ENCODE peak calls at places on chromosomes 5 and 9, in ten cellular contexts. K is stomach, U is psoas muscle, B is PC-9, Q is mesendoderm, F is lower leg skin, N is SK-N-SH, J is sigmoid colon, H is fibroblast of pulmonary artery, R is uterus. L is an unnamed sample.

GRCh38 chr9:28810375-28811075 is 1237.2 kb upstream of the C9orf72 start:
- DNase-seq in K (no peak), U (no peak), B (no peak), Q (peak; percentile 25), F (no peak), N (no peak), J (no peak), H (peak; percentile 44), R (no peak), L (no peak)

GRCh38 chr5:149072376-149072775 is 9.5 kb upstream of the SH3TC2 start:
- DNase-seq in K (no peak), U (no peak), B (no peak), Q (no peak), F (no peak), N (no peak), J (no peak), H (no peak), R (no peak), L (no peak)

GRCh38 chr5:90640484-90641059 is 82.0 kb downstream of the ADGRV1 start:
- DNase-seq in K (no peak), U (no peak), B (no peak), Q (no peak), F (no peak), N (no peak), J (no peak), H (no peak), R (no peak), L (no peak)

GRCh38 chr5:131814990-131815389 is 18.2 kb upstream of the FNIP1 start:
- DNase-seq in K (no peak), U (no peak), B (peak; percentile 85), Q (peak; percentile 93), F (no peak), N (no peak), J (no peak), H (peak; percentile 92), R (no peak), L (no peak)

GRCh38 chr9:82363236-82363635 is 374.7 kb downstream of the SPATA31D1 start:
- DNase-seq in K (no peak), U (no peak), B (no peak), Q (peak; percentile 46), F (no peak), N (no peak), J (no peak), H (no peak), R (no peak), L (no peak)

GRCh38 chr9:4839470-4839912 is 46.7 kb downstream of the RCL1 start:
- DNase-seq in K (no peak), U (no peak), B (no peak), Q (no peak), F (no peak), N (no peak), J (no peak), H (peak; percentile 32), R (no peak), L (no peak)

GRCh38 chr5:117084052-117084451 is 509.4 kb upstream of the SEMA6A start:
- DNase-seq in K (no peak), U (no peak), B (no peak), Q (peak; percentile 68), F (no peak), N (no peak), J (no peak), H (no peak), R (no peak), L (no peak)

GRCh38 chr5:151551985-151552384 is 39.1 kb downstream of the FAT2 start:
- DNase-seq in K (no peak), U (no peak), B (no peak), Q (no peak), F (no peak), N (no peak), J (no peak), H (no peak), R (no peak), L (no peak)

GRCh38 chr9:135343733-135344522 is 135.7 kb upstream of the PPP1R26 start:
- DNase-seq in K (peak; percentile 68), U (peak; percentile 84), B (no peak), Q (peak; percentile 47), F (no peak), N (peak; percentile 93), J (peak; percentile 70), H (peak; percentile 14), R (peak; percentile 25), L (peak; percentile 67)

GRCh38 chr9:110958846-110959245 is 79.4 kb downstream of the LPAR1 start:
- DNase-seq in K (no peak), U (no peak), B (no peak), Q (no peak), F (no peak), N (no peak), J (no peak), H (no peak), R (no peak), L (no peak)

GRCh38 chr9:107782381-107782780 is 292.8 kb upstream of the KLF4 start:
- DNase-seq in K (no peak), U (no peak), B (no peak), Q (no peak), F (no peak), N (no peak), J (no peak), H (peak; percentile 51), R (no peak), L (no peak)

GRCh38 chr9:76912631-76913275 is 6.8 kb upstream of the PRUNE2 start:
- DNase-seq in K (no peak), U (no peak), B (peak; percentile 38), Q (no peak), F (no peak), N (no peak), J (no peak), H (peak; percentile 63), R (no peak), L (no peak)

GRCh38 chr9:36882117-36882465 is 152.0 kb downstream of the PAX5 start:
- DNase-seq in K (no peak), U (peak; percentile 2), B (no peak), Q (no peak), F (no peak), N (no peak), J (no peak), H (no peak), R (no peak), L (no peak)
- H3K4me3 ChIP-seq in K (no peak overlapping the region), U (no peak overlapping the region), B (no peak overlapping the region), Q (no peak overlapping the region), F (no peak overlapping the region), N (no peak overlapping the region), J (no peak overlapping the region), H (no peak overlapping the region), R (no peak overlapping the region), L (no peak overlapping the region)

DNA sequence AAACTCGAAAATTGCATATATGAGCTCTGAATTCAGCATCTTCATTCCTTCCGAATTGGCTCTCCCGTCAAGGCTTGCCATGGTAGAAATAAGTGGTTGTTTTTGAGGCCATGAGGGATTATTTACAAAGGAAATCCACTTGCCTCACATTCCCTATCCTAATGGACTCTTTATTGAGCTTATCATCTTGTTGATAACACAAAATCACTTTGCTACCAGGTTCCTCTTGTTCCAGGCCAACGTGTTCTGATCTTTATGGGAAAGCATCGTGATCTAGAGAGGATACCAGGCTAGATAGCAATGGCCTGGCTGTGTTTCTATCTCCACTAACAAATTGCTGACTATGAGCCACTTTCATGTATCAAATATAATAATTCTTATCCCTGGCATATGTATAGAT is 811.7 kb downstream of the TLR4 start:
- DNase-seq in K (no peak), U (no peak), B (no peak), Q (peak; percentile 75), F (no peak), N (peak; percentile 18), J (no peak), H (no peak), R (no peak), L (no peak)
- H3K4me3 ChIP-seq in K (no peak overlapping the region), U (no peak overlapping the region), B (no peak overlapping the region), Q (no peak overlapping the region), F (no peak overlapping the region), N (no peak overlapping the region), J (no peak overlapping the region), H (no peak overlapping the region), R (no peak overlapping the region), L (no peak overlapping the region)

GRCh38 chr5:139696894-139697658 is 48.9 kb downstream of the CXXC5 start:
- DNase-seq in K (peak; percentile 63), U (peak; percentile 87), B (no peak), Q (peak; percentile 96), F (peak; percentile 94), N (peak; percentile 82), J (peak; percentile 91), H (peak; percentile 77), R (peak; percentile 82), L (no peak)

GRCh38 chr5:139695183-139695573 is 47.0 kb downstream of the CXXC5 start:
- DNase-seq in K (no peak), U (no peak), B (no peak), Q (no peak), F (no peak), N (no peak), J (no peak), H (no peak), R (no peak), L (no peak)

GRCh38 chr5:139694556-139695182 is 46.5 kb downstream of the CXXC5 start:
- DNase-seq in K (no peak), U (no peak), B (no peak), Q (no peak), F (no peak), N (no peak), J (no peak), H (no peak), R (no peak), L (no peak)

GRCh38 chr5:139698461-139699146 is 50.5 kb downstream of the CXXC5 start:
- DNase-seq in K (peak; percentile 87), U (peak; percentile 86), B (no peak), Q (peak; percentile 98), F (peak; percentile 97), N (peak; percentile 68), J (peak; percentile 90), H (peak; percentile 71), R (peak; percentile 88), L (peak; percentile 79)

GRCh38 chr5:139696167-139696893 is 48.2 kb downstream of the CXXC5 start:
- DNase-seq in K (no peak), U (no peak), B (no peak), Q (no peak), F (no peak), N (no peak), J (peak; percentile 63), H (no peak), R (no peak), L (no peak)
- H3K4me3 ChIP-seq in K (peak overlapping the region; percentile 40), U (peak overlapping the region; percentile 64), B (peak overlapping the region; percentile 45), Q (no peak overlapping the region), F (no peak overlapping the region), N (no peak overlapping the region), J (peak overlapping the region; percentile 56), H (peak overlapping the region; percentile 37), R (peak overlapping the region; percentile 35), L (peak overlapping the region; percentile 55)

DNA sequence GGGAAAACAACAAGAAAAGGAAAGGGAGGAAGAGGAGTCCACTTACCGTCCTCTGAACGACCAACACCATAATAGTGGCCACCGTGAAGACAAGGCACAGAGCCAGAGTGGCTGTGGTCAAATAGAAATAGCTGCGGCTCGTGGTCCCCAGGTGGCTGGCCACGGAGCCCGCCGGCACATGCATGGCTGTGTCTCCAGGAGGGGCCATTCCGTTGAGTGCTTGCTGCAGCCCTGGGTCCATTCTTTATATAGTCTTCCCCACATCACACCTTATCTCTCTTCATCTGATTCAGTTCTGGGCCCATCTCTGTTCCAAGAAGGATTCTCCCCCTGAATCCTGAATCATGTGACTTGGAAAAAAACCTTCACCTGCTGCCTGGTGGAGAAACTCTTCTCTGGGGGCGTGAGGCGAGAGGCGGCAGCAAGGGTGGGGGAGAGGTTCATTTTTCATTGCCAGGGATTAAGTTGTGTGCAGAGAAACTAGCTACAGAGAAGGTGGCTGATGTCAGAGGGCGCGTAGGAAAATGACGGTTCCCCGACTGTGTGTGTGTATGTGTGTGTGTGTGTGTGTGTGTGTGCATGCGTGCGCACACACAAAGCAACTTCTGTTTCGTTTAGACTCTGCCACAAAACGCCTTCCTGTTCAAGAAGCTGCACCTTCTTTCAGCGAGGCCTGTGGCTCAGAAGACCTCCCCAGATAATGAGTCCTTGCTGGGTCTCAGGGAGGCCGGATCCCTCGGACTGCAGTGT is at the start of gene TNFSF8:
- DNase-seq in K (peak; percentile 36), U (peak; percentile 53), B (no peak), Q (no peak), F (no peak), N (no peak), J (no peak), H (no peak), R (no peak), L (no peak)
- H3K4me3 ChIP-seq in K (peak within 1 kb of the TSS; percentile 23), U (peak within 1 kb of the TSS; percentile 39), B (no peak within 1 kb of the TSS), Q (no peak within 1 kb of the TSS), F (no peak within 1 kb of the TSS), N (no peak within 1 kb of the TSS), J (peak within 1 kb of the TSS; percentile 23), H (no peak within 1 kb of the TSS), R (no peak within 1 kb of the TSS), L (peak within 1 kb of the TSS; percentile 20)

L was measured in dorsolateral prefrontal cortex.